ENCODE peak calls at places on chromosomes 12 and 14, in five cellular contexts. S, D, W, R and Y are unnamed samples.

GRCh38 chr12:60197589-60197988 is 601.8 kb downstream of the SLC16A7 start:
- DNase-seq in S (peak; percentile 30), D (peak; percentile 67), W (no peak), R (peak; percentile 24), Y (peak; percentile 48)

GRCh38 chr12:104503191-104503590 is 46.4 kb downstream of the CHST11 start:
- DNase-seq in S (no peak), D (no peak), W (no peak), R (no peak), Y (no peak)

GRCh38 chr12:32440120-32440865 is 40.9 kb downstream of the FGD4 start:
- DNase-seq in S (no peak), D (no peak), W (no peak), R (no peak), Y (no peak)

GRCh38 chr12:132414634-132415340 is 75.2 kb upstream of the FBRSL1 start:
- DNase-seq in S (peak; percentile 22), D (peak; percentile 68), W (peak; percentile 80), R (peak; percentile 18), Y (peak; percentile 76)

GRCh38 chr14:99273025-99273723 is 1.2 kb upstream of the BCL11B start:
- DNase-seq in S (no peak), D (no peak), W (no peak), R (no peak), Y (no peak)

GRCh38 chr12:20722142-20722541 is 27.0 kb downstream of the SLCO1C1 start:
- DNase-seq in S (no peak), D (no peak), W (no peak), R (no peak), Y (no peak)

GRCh38 chr12:67377021-67377420 is 107.9 kb downstream of the CAND1 start:
- DNase-seq in S (no peak), D (no peak), W (no peak), R (no peak), Y (no peak)

GRCh38 chr12:6345319-6346071 is 3.6 kb upstream of the TNFRSF1A start:
- DNase-seq in S (peak; percentile 97), D (peak; percentile 99), W (no peak), R (peak; percentile 85), Y (peak; percentile 97)

GRCh38 chr12:123889000-123889399 is 83.6 kb downstream of the CCDC92 start:
- DNase-seq in S (no peak), D (no peak), W (no peak), R (no peak), Y (no peak)

GRCh38 chr12:111271674-111272418 is 97.0 kb downstream of the PHETA1 start:
- DNase-seq in S (no peak), D (peak; percentile 5), W (no peak), R (no peak), Y (no peak)

GRCh38 chr12:84508943-84509342 is 403.7 kb downstream of the SLC6A15 start:
- DNase-seq in S (no peak), D (no peak), W (no peak), R (peak; percentile 13), Y (no peak)

GRCh38 chr12:3137268-3137761 is 60.1 kb downstream of the TSPAN9 start:
- DNase-seq in S (no peak), D (peak; percentile 55), W (peak; percentile 74), R (no peak), Y (peak; percentile 60)

GRCh38 chr12:106645465-106646330 is 62.9 kb downstream of the RFX4 start:
- DNase-seq in S (no peak), D (no peak), W (no peak), R (no peak), Y (no peak)

GRCh38 chr12:11834104-11834812 is 184.8 kb downstream of the ETV6 start:
- DNase-seq in S (peak; percentile 40), D (peak; percentile 64), W (no peak), R (peak; percentile 52), Y (peak; percentile 56)

GRCh38 chr14:63438065-63438757 is 105.0 kb downstream of the PPP2R5E start:
- DNase-seq in S (peak; percentile 96), D (peak; percentile 97), W (peak; percentile 28), R (peak; percentile 94), Y (peak; percentile 98)

GRCh38 chr12:100721193-100721592 is 73.4 kb upstream of the ANO4 start:
- DNase-seq in S (no peak), D (no peak), W (no peak), R (no peak), Y (no peak)

GRCh38 chr14:41476526-41476925 is 130.2 kb upstream of the LRFN5 start:
- DNase-seq in S (peak; percentile 0), D (peak; percentile 45), W (no peak), R (no peak), Y (peak; percentile 20)

GRCh38 chr12:120453977-120454376 is 7.7 kb downstream of the GATC start:
- DNase-seq in S (no peak), D (peak; percentile 44), W (no peak), R (no peak), Y (peak; percentile 27)

GRCh38 chr12:56104815-56105476 is 587 bp downstream of the PA2G4 start:
- DNase-seq in S (no peak), D (peak; percentile 16), W (no peak), R (no peak), Y (no peak)

GRCh38 chr12:120429368-120429767 is 8.5 kb upstream of the COX6A1 start:
- DNase-seq in S (no peak), D (no peak), W (no peak), R (no peak), Y (no peak)

GRCh38 chr12:47396902-47397663 is 308.7 kb downstream of the RPAP3 start:
- DNase-seq in S (no peak), D (no peak), W (no peak), R (no peak), Y (no peak)

GRCh38 chr12:10366875-10367274 is 23.0 kb downstream of the KLRK1 start:
- DNase-seq in S (no peak), D (peak; percentile 59), W (no peak), R (no peak), Y (peak; percentile 55)

GRCh38 chr12:19630536-19630935 is 191.2 kb downstream of the AEBP2 start:
- DNase-seq in S (no peak), D (no peak), W (no peak), R (no peak), Y (no peak)

GRCh38 chr12:86551146-86551571 is 295.0 kb upstream of the MGAT4C start:
- DNase-seq in S (no peak), D (peak; percentile 0), W (peak; percentile 49), R (no peak), Y (peak; percentile 31)

GRCh38 chr12:130983328-130984017 is 29.8 kb downstream of the ADGRD1 start:
- DNase-seq in S (no peak), D (no peak), W (no peak), R (no peak), Y (no peak)

GRCh38 chr14:99630202-99630601 is 14.7 kb upstream of the HHIPL1 start:
- DNase-seq in S (no peak), D (no peak), W (no peak), R (no peak), Y (no peak)

GRCh38 chr12:96889273-96889933 is 17.7 kb upstream of the NEDD1 start:
- DNase-seq in S (peak; percentile 91), D (peak; percentile 70), W (no peak), R (no peak), Y (peak; percentile 79)

GRCh38 chr12:108289342-108290131 is 49.6 kb downstream of the CMKLR1 start:
- DNase-seq in S (no peak), D (no peak), W (peak; percentile 44), R (no peak), Y (no peak)

GRCh38 chr12:125267114-125267513 is 201.9 kb downstream of the AACS start:
- DNase-seq in S (no peak), D (no peak), W (no peak), R (no peak), Y (no peak)

GRCh38 chr12:291153-291723 is 28.6 kb upstream of the SLC6A13 start:
- DNase-seq in S (no peak), D (no peak), W (no peak), R (no peak), Y (no peak)

GRCh38 chr12:42961395-42961794 is 371.8 kb upstream of the PRICKLE1 start:
- DNase-seq in S (peak; percentile 99), D (peak; percentile 55), W (no peak), R (peak; percentile 70), Y (peak; percentile 83)

GRCh38 chr12:124122722-124123121 is 149.7 kb downstream of the ZNF664 start:
- DNase-seq in S (no peak), D (no peak), W (no peak), R (no peak), Y (no peak)

GRCh38 chr12:11171953-11172675 is 1.1 kb downstream of the SMIM10L1 start:
- DNase-seq in S (peak; percentile 27), D (peak; percentile 34), W (no peak), R (no peak), Y (peak; percentile 39)

GRCh38 chr12:57477710-57478681 is 1.7 kb downstream of the ARHGAP9 start:
- DNase-seq in S (peak; percentile 35), D (peak; percentile 59), W (no peak), R (no peak), Y (peak; percentile 82)
- H3K4me3 ChIP-seq in S (no peak overlapping the region), D (no peak overlapping the region), W (peak overlapping the region; percentile 39), R (no peak overlapping the region), Y (no peak overlapping the region)

DNA sequence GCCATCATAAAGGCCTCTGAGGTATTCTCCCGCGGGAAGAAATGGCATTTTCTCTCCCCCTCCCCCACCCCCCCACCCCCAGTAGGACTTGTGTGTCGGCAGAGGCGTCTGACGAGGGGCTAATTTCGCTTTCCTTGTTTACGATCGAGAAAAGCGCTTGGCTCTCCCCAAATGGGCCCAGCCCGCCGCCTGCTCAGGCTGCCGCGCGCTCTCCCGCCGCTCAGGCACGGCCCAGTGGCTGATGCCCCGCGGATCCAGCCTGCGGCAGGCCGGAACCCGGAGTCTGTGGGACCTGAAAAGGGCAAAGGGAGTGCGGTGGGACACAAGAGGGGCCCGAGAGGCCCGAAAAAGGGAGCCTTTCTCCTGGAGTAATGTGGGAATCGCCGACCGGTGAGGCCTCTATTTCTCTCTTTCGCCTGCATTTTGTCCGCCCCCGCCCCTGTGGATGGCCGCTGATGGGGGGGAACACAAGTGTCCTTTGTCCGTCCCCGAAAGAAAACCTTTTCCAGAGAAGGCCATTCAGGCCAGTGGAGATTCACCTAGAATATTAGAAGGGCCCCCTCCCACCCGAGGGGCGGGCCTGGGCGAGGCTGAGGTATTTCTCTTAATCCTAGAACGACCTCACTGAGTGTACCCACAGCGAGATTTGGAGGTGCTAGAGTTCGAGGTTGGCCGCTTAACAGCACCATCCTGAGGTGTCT is 9.0 kb upstream of the HOXC6 start:
- DNase-seq in S (no peak), D (peak; percentile 56), W (no peak), R (no peak), Y (no peak)
- H3K4me3 ChIP-seq in S (no peak overlapping the region), D (peak overlapping the region; percentile 94), W (no peak overlapping the region), R (peak overlapping the region; percentile 38), Y (no peak overlapping the region)

DNA sequence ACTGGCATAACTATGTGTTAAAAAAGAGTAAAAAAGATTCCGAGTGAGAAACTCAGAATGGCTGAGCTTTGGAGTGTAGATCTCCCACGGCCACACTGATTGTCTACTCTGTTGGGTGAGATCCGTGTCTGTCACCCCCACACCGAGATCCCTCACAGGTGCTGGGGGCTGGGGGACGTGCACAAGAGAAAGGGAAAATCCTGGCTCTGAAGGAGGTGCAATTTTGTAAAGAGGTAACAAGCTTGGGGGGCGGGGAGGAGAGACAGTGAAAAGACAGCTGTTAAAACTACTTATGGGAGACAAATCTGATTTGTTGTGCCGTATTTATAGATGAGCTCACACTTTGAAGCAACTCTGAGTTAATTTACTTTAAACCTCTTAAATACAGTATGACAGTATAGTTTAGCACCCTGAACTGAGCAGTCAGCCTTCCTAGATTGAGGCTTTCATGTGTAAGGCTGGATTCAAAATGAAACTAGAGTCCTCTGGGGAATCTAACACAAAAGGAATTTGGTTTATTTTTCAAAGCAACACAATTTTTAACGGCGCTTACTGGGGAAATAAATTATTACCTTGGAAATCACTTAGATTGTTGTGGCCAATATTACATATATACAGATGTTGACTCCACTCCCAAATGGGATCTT is 167.4 kb upstream of the RGS6 start:
- DNase-seq in S (no peak), D (no peak), W (no peak), R (no peak), Y (no peak)
- H3K4me3 ChIP-seq in S (no peak overlapping the region), D (no peak overlapping the region), W (no peak overlapping the region), R (peak overlapping the region; percentile 10), Y (peak overlapping the region; percentile 8)

GRCh38 chr12:53048780-53049401 is 974 bp upstream of the TNS2 start:
- DNase-seq in S (no peak), D (peak; percentile 78), W (peak; percentile 83), R (no peak), Y (peak; percentile 85)
- H3K4me3 ChIP-seq in S (no peak overlapping the region), D (peak overlapping the region; percentile 80), W (peak overlapping the region; percentile 92), R (peak overlapping the region; percentile 77), Y (peak overlapping the region; percentile 90)